ENCODE peak calls at places on chromosomes 3 and 15, in seven cellular contexts. J is MM.1S, V is SK-N-SH, B is neural progenitor cell, N is hepatocyte, P is GM23248, H is HCT116. I is an unnamed sample.
A peak's percentile ranks its signal among the peaks of the same experiment; 100 is the strongest.

GRCh38 chr3:153209596-153209995 is 47.6 kb downstream of the RAP2B start:
- DNase-seq in J (no peak), B (peak; percentile 26), P (peak; percentile 88), N (no peak), H (peak; percentile 23), V (no peak), I (no peak)

GRCh38 chr3:107916166-107916565 is 174.7 kb downstream of the CD47 start:
- DNase-seq in H (no peak), N (no peak), B (no peak), V (no peak), J (no peak), P (no peak), I (no peak)

GRCh38 chr3:65356331-65357286 is 668.8 kb upstream of the ADAMTS9 start:
- DNase-seq in P (peak; percentile 34), J (no peak), H (no peak), B (peak; percentile 19), V (peak; percentile 26), N (peak; percentile 23), I (no peak)

GRCh38 chr15:59160880-59161593 is 45.6 kb upstream of the LDHAL6B start:
- DNase-seq in P (peak; percentile 26), B (peak; percentile 61), V (peak; percentile 72), H (no peak), N (peak; percentile 28), J (peak; percentile 81), I (peak; percentile 35)

GRCh38 chr3:100852882-100853281 is 140.3 kb downstream of the ABI3BP start:
- DNase-seq in J (no peak), P (no peak), H (no peak), N (no peak), V (no peak), B (no peak), I (no peak)

GRCh38 chr15:40664909-40665308 is 30.1 kb upstream of the RAD51 start:
- DNase-seq in J (no peak), B (no peak), V (no peak), H (no peak), N (no peak), P (no peak), I (no peak)

GRCh38 chr3:159031280-159031679 is 229.4 kb downstream of the MFSD1 start:
- DNase-seq in P (no peak), V (no peak), N (no peak), H (no peak), J (no peak), B (no peak), I (no peak)

GRCh38 chr3:63899997-63900396 is 12.2 kb downstream of the SCAANT1 start:
- DNase-seq in N (no peak), H (no peak), V (no peak), B (no peak), P (no peak), J (no peak), I (no peak)

GRCh38 chr15:98954411-98954810 is 53.2 kb downstream of the PGPEP1L start:
- DNase-seq in V (peak; percentile 72), H (no peak), B (no peak), J (no peak), N (no peak), P (peak; percentile 89), I (no peak)

GRCh38 chr3:158768361-158768787 is 33.5 kb upstream of the MFSD1 start:
- DNase-seq in H (no peak), B (peak; percentile 74), V (no peak), N (peak; percentile 49), P (peak; percentile 65), J (no peak), I (no peak)

GRCh38 chr3:161559177-161559998 is 62.8 kb downstream of the OTOL1 start:
- DNase-seq in J (peak; percentile 70), H (peak; percentile 39), B (peak; percentile 70), V (no peak), N (peak; percentile 70), P (peak; percentile 71), I (peak; percentile 52)

GRCh38 chr15:57421110-57421509 is 44.8 kb downstream of the CGNL1 start:
- DNase-seq in P (no peak), H (no peak), N (no peak), B (no peak), V (no peak), J (no peak), I (no peak)

GRCh38 chr3:73508330-73508954 is 116.3 kb downstream of the PDZRN3 start:
- DNase-seq in J (peak; percentile 71), N (peak; percentile 89), H (peak; percentile 27), V (peak; percentile 51), P (peak; percentile 85), B (peak; percentile 83), I (peak; percentile 60)

GRCh38 chr3:100032262-100032661 is 82.0 kb downstream of the FILIP1L start:
- DNase-seq in V (no peak), P (peak; percentile 83), N (no peak), J (no peak), B (no peak), H (no peak), I (no peak)

GRCh38 chr3:72814308-72814707 is 33.9 kb downstream of the SHQ1 start:
- DNase-seq in P (no peak), H (no peak), N (no peak), B (no peak), V (no peak), J (peak; percentile 16), I (peak; percentile 59)

GRCh38 chr3:188788621-188789081 is 383.1 kb upstream of the TPRG1 start:
- DNase-seq in V (no peak), P (peak; percentile 95), N (no peak), J (no peak), B (no peak), H (no peak), I (no peak)

GRCh38 chr3:62768896-62769295 is 106.3 kb downstream of the CADPS start:
- DNase-seq in H (no peak), B (no peak), N (no peak), J (no peak), V (no peak), P (no peak), I (no peak)

GRCh38 chr3:72161870-72162617 is 377.1 kb upstream of the PROK2 start:
- DNase-seq in N (peak; percentile 61), V (no peak), B (no peak), H (no peak), P (peak; percentile 58), J (no peak), I (no peak)

GRCh38 chr3:185656321-185656840 is 70.3 kb downstream of the SENP2 start:
- DNase-seq in J (no peak), N (peak; percentile 65), V (no peak), H (no peak), P (peak; percentile 98), B (no peak), I (no peak)

GRCh38 chr15:69172854-69173253 is 12.4 kb downstream of the GLCE start:
- DNase-seq in P (no peak), N (no peak), V (no peak), H (no peak), B (no peak), J (no peak), I (no peak)

GRCh38 chr3:190003730-190004129 is 117.0 kb downstream of the P3H2 start:
- DNase-seq in N (no peak), P (peak; percentile 75), J (no peak), H (peak; percentile 22), V (no peak), B (no peak), I (no peak)

GRCh38 chr3:190000187-190000860 is 120.4 kb downstream of the P3H2 start:
- DNase-seq in J (no peak), V (no peak), H (no peak), B (no peak), N (no peak), P (no peak), I (no peak)

GRCh38 chr3:190000861-190001196 is 119.9 kb downstream of the P3H2 start:
- DNase-seq in B (no peak), N (no peak), H (no peak), P (no peak), J (no peak), V (no peak), I (no peak)

GRCh38 chr3:190001426-190001825 is 119.3 kb downstream of the P3H2 start:
- DNase-seq in H (no peak), N (no peak), J (no peak), P (no peak), V (no peak), B (peak; percentile 15), I (no peak)

DNA sequence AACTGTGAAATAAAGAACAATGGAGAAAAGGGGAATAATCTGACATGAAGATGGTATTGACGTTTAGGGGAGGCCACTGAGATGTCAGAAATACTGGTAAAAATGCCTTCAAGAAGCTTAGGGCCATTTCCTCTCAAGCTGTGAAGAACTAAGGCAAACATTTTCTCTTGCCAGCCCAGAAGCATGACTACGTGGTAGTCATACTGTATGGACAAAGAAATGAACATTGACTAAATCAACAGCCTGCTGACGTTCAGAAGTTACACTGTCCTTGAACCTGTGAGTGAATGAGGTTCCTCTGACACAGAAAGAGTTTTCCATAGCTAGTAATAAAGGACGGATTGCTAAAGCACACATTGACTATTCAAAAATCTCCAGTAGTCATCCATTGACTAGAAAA is 121.0 kb downstream of the P3H2 start:
- DNase-seq in J (no peak), B (no peak), V (no peak), P (no peak), N (no peak), H (no peak), I (no peak)
- TF ChIP-seq EZH2phosphoT487 in J (no peak), B (no peak), V (no peak), P (no peak), N (no peak), H (no peak), I (no peak)

DNA sequence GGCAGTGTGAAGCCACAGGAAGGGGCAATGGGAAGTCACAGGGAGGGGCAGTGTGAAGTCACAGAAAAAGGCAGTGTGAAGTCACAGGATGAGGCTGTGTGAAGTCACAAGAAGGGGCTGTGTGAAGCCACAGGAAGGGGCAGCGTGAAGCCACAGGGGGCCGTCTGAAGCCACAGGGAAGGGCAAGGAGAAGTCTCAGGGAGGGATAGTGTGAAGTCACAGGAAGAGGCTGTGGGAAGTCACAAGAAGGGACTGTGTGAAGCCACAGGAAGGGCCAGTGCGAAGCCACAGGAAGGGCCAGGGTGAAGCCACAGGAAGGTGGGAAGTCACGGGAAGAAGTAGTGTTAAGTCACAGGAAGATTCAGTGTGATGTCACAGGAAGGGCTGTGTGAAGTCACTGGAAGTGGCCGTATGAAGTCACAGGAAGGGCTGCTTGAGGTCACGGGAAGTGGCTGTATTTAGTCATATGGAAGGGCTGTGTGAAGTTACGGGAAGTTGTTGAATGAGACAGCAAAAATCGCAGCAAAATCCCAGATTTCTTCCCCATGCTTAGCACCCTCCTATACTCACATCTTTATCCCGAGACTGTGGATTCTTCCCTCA is 38.6 kb downstream of the GASK1A start:
- DNase-seq in H (no peak), J (no peak), P (no peak), B (no peak), V (no peak), N (no peak), I (no peak)
- H3K9me3 ChIP-seq in H (no peaks in the 10 kb centered on the region), J (no peaks in the 10 kb centered on the region), P (no peaks in the 10 kb centered on the region), B (no peaks in the 10 kb centered on the region), V (no peaks in the 10 kb centered on the region), N (no peaks in the 10 kb centered on the region), I (peaks cover 26% of the 10 kb centered on the region)

GRCh38 chr3:181720281-181720680 is 8.6 kb downstream of the SOX2 start:
- DNase-seq in V (no peak), P (no peak), H (no peak), N (no peak), J (no peak), B (no peak), I (no peak)
- H3K27ac ChIP-seq in V (no peak overlapping the region), P (no peak overlapping the region), H (no peak overlapping the region), N (no peak overlapping the region), J (no peak overlapping the region), B (peak overlapping the region; percentile 87), I (no peak overlapping the region)

DNA sequence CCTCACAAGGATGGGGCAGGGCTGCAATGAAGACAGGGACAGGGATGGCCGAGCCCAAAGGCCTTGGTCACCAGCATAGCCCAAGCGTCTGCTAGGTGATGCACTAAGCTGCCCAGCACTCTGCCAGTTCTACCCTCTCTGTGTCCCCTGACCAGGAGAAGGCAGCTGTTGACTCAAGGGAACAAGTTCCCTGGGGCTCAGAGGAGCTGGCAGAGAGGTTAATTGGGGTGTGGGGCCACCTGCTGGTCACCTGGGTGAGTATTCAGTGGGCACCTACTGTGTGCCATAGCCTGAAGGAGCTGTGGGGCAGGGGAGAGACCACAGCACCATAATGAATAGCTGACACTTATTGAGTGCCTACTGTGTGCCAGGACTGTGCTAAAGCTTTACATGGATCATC is 22.0 kb upstream of the DOCK3 start:
- DNase-seq in H (no peak), B (peak; percentile 57), V (peak; percentile 45), N (peak; percentile 28), J (no peak), P (no peak), I (peak; percentile 57)
- TF ChIP-seq EZH2phosphoT487 in H (no peak), B (no peak), V (no peak), N (no peak), J (no peak), P (no peak), I (no peak)